ENCODE peak calls at places on chromosomes 3 and 15, in five cellular contexts. J, F, N, E and P are unnamed samples.

GRCh38 chr3:58422756-58423324 is 10.8 kb downstream of the PDHB start:
- DNase-seq in J (peak; percentile 30), F (no peak), N (peak; percentile 10), E (no peak), P (no peak)

GRCh38 chr15:66369773-66370651 is 13.5 kb upstream of the TIPIN start:
- DNase-seq in J (peak; percentile 81), F (no peak), N (no peak), E (no peak), P (no peak)

GRCh38 chr3:70247955-70248354 is 64.5 kb downstream of the MDFIC2 start:
- DNase-seq in J (no peak), F (no peak), N (no peak), E (no peak), P (no peak)

GRCh38 chr3:108546249-108546648 is 35.9 kb upstream of the MYH15 start:
- DNase-seq in J (no peak), F (no peak), N (no peak), E (no peak), P (no peak)

GRCh38 chr3:111971533-111971932 is 7.3 kb upstream of the ABHD10 start:
- DNase-seq in J (no peak), F (no peak), N (no peak), E (peak; percentile 52), P (no peak)

GRCh38 chr3:129658156-129658843 is 51.8 kb upstream of the PLXND1 start:
- DNase-seq in J (peak; percentile 6), F (no peak), N (no peak), E (no peak), P (no peak)

GRCh38 chr15:101437618-101438481 is 51.7 kb downstream of the PCSK6 start:
- DNase-seq in J (no peak), F (no peak), N (no peak), E (no peak), P (no peak)

GRCh38 chr15:80849308-80849707 is 70.1 kb downstream of the CEMIP start:
- DNase-seq in J (no peak), F (no peak), N (peak; percentile 46), E (no peak), P (peak; percentile 94)

GRCh38 chr3:54858386-54858785 is 69.5 kb downstream of the LRTM1 start:
- DNase-seq in J (no peak), F (no peak), N (no peak), E (no peak), P (no peak)

GRCh38 chr3:133136114-133137041 is 98.2 kb downstream of the TMEM108 start:
- DNase-seq in J (no peak), F (no peak), N (no peak), E (no peak), P (no peak)

GRCh38 chr3:185263423-185263822 is 9.6 kb upstream of the EHHADH start:
- DNase-seq in J (no peak), F (no peak), N (no peak), E (no peak), P (no peak)

GRCh38 chr3:89372456-89372855 is 265.0 kb downstream of the EPHA3 start:
- DNase-seq in J (no peak), F (no peak), N (no peak), E (no peak), P (no peak)

GRCh38 chr3:188242426-188243123 is 88.6 kb downstream of the LPP start:
- DNase-seq in J (no peak), F (no peak), N (no peak), E (no peak), P (no peak)

GRCh38 chr3:119258915-119259314 is 18.2 kb upstream of the B4GALT4 start:
- DNase-seq in J (peak; percentile 30), F (no peak), N (no peak), E (no peak), P (no peak)